ENCODE peak calls at places on chromosomes 2 and 18, in five cellular contexts. B is right cardiac atrium; K is stimulated activated CD8-positive, alpha-beta memory T cell treated with anti-CD3 and anti-CD28 coated beads, Interleukin-15, amount 100 ng/mL, for 24 hours; A is MCF 10A; F is stimulated activated CD4-positive, alpha-beta T cell treated with anti-CD3 and anti-CD28 coated beads, Interleukin-12 subunit alpha, Interleukin-12 subunit beta, amount 100 ng/mL, for 24 hours. X is an unnamed sample.

GRCh38 chr2:54081574-54081973 is 33.8 kb upstream of the ACYP2 start:
- DNase-seq in B (no peak), K (no peak), A (peak), F (no peak), X (no peak)

GRCh38 chr2:64202206-64202864 is 58.1 kb upstream of the PELI1 start:
- DNase-seq in B (no peak), K (no peak), A (no peak), F (no peak), X (no peak)

GRCh38 chr2:149084924-149085795 is 46.7 kb downstream of the LYPD6B start:
- DNase-seq in B (no peak), K (no peak), A (no peak), F (no peak), X (no peak)

GRCh38 chr2:36951574-36951973 is 14.8 kb downstream of the STRN start:
- DNase-seq in B (no peak), K (no peak), A (peak), F (no peak), X (no peak)

GRCh38 chr2:219049282-219049681 is 8.0 kb upstream of the CFAP65 start:
- DNase-seq in B (no peak), K (no peak), A (no peak), F (no peak), X (no peak)

GRCh38 chr2:68225119-68225632 is 27.2 kb downstream of the PPP3R1 start:
- DNase-seq in B (no peak), K (no peak), A (peak), F (no peak), X (no peak)

GRCh38 chr2:28544915-28545589 is 49.2 kb downstream of the PLB1 start:
- DNase-seq in B (no peak), K (no peak), A (no peak), F (no peak), X (no peak)

GRCh38 chr2:112138143-112139032 is at the start of gene FBLN7:
- DNase-seq in B (no peak), K (no peak), A (no peak), F (no peak), X (no peak)

GRCh38 chr2:233385489-233386044 is 31.3 kb downstream of the DGKD start:
- DNase-seq in B (no peak), K (no peak), A (no peak), F (no peak), X (no peak)

GRCh38 chr2:96329416-96329815 is 4.3 kb downstream of the ITPRIPL1 start:
- DNase-seq in B (no peak), K (no peak), A (peak), F (no peak), X (no peak)

GRCh38 chr2:120108049-120108448 is 95.2 kb downstream of the EPB41L5 start:
- DNase-seq in B (no peak), K (no peak), A (peak), F (no peak), X (no peak)

GRCh38 chr2:149483004-149483605 is 104.5 kb downstream of the MMADHC start:
- DNase-seq in B (no peak), K (no peak), A (no peak), F (no peak), X (no peak)

GRCh38 chr2:176508374-176508773 is 239.1 kb downstream of the MTX2 start:
- DNase-seq in B (no peak), K (no peak), A (no peak), F (no peak), X (no peak)

GRCh38 chr2:15713475-15713874 is 121.8 kb downstream of the DDX1 start:
- DNase-seq in B (no peak), K (no peak), A (no peak), F (no peak), X (no peak)

GRCh38 chr18:42401131-42401673 is 446.2 kb downstream of the PIK3C3 start:
- DNase-seq in B (no peak), K (no peak), A (no peak), F (no peak), X (no peak)

GRCh38 chr2:113225505-113226259 is 51.9 kb downstream of the PSD4 start:
- DNase-seq in B (no peak), K (no peak), A (no peak), F (no peak), X (no peak)

X was measured in esophagus muscularis mucosa.